ENCODE peak calls at places on chromosome 13, in eight cellular contexts. One of them, this sample, is unnamed.

GRCh38 chr13:45149964-45150363 is 29.7 kb downstream of the GTF2F2 start:
- DNase-seq in stimulated activated CD8-positive, alpha-beta memory T cell treated with anti-CD3 and anti-CD28 coated beads, Interleukin-7, amount 100 ng/mL, for 24 hours: no peak
- DNase-seq in activated T-cell treated with anti-CD3 and anti-CD28 coated beads, Interleukin-2, amount 50 U/mL, for 72 hours: no peak
- DNase-seq in iris pigment epithelial cell: peak
- DNase-seq in mesendoderm: no peak
- DNase-seq in WERI-Rb-1: no peak
- DNase-seq in activated CD4-positive, alpha-beta T cell treated with anti-CD3 and anti-CD28 coated beads, Interleukin-2, amount 50 U/mL, for 1 hour: no peak
- DNase-seq in WTC11: no peak
- DNase-seq in this sample: no peak

GRCh38 chr13:29924951-29925350 is 74.5 kb upstream of the UBL3 start:
- DNase-seq in WTC11: no peak
- DNase-seq in activated CD4-positive, alpha-beta T cell treated with anti-CD3 and anti-CD28 coated beads, Interleukin-2, amount 50 U/mL, for 1 hour: no peak
- DNase-seq in iris pigment epithelial cell: no peak
- DNase-seq in stimulated activated CD8-positive, alpha-beta memory T cell treated with anti-CD3 and anti-CD28 coated beads, Interleukin-7, amount 100 ng/mL, for 24 hours: no peak
- DNase-seq in mesendoderm: no peak
- DNase-seq in WERI-Rb-1: no peak
- DNase-seq in activated T-cell treated with anti-CD3 and anti-CD28 coated beads, Interleukin-2, amount 50 U/mL, for 72 hours: no peak
- DNase-seq in this sample: no peak

GRCh38 chr13:76020421-76020955 is 384.4 kb downstream of the LMO7 start:
- DNase-seq in stimulated activated CD8-positive, alpha-beta memory T cell treated with anti-CD3 and anti-CD28 coated beads, Interleukin-7, amount 100 ng/mL, for 24 hours: no peak
- DNase-seq in WERI-Rb-1: no peak
- DNase-seq in activated T-cell treated with anti-CD3 and anti-CD28 coated beads, Interleukin-2, amount 50 U/mL, for 72 hours: no peak
- DNase-seq in mesendoderm: no peak
- DNase-seq in iris pigment epithelial cell: no peak
- DNase-seq in WTC11: no peak
- DNase-seq in activated CD4-positive, alpha-beta T cell treated with anti-CD3 and anti-CD28 coated beads, Interleukin-2, amount 50 U/mL, for 1 hour: no peak
- DNase-seq in this sample: no peak

GRCh38 chr13:105518086-105518485 is 1017.4 kb downstream of the EFNB2 start:
- DNase-seq in stimulated activated CD8-positive, alpha-beta memory T cell treated with anti-CD3 and anti-CD28 coated beads, Interleukin-7, amount 100 ng/mL, for 24 hours: no peak
- DNase-seq in mesendoderm: no peak
- DNase-seq in iris pigment epithelial cell: peak
- DNase-seq in WERI-Rb-1: no peak
- DNase-seq in activated T-cell treated with anti-CD3 and anti-CD28 coated beads, Interleukin-2, amount 50 U/mL, for 72 hours: no peak
- DNase-seq in WTC11: no peak
- DNase-seq in activated CD4-positive, alpha-beta T cell treated with anti-CD3 and anti-CD28 coated beads, Interleukin-2, amount 50 U/mL, for 1 hour: no peak
- DNase-seq in this sample: peak

GRCh38 chr13:105084931-105085330 is 1450.5 kb downstream of the EFNB2 start:
- DNase-seq in activated CD4-positive, alpha-beta T cell treated with anti-CD3 and anti-CD28 coated beads, Interleukin-2, amount 50 U/mL, for 1 hour: no peak
- DNase-seq in WERI-Rb-1: no peak
- DNase-seq in iris pigment epithelial cell: no peak
- DNase-seq in activated T-cell treated with anti-CD3 and anti-CD28 coated beads, Interleukin-2, amount 50 U/mL, for 72 hours: no peak
- DNase-seq in WTC11: no peak
- DNase-seq in mesendoderm: peak
- DNase-seq in stimulated activated CD8-positive, alpha-beta memory T cell treated with anti-CD3 and anti-CD28 coated beads, Interleukin-7, amount 100 ng/mL, for 24 hours: no peak
- DNase-seq in this sample: no peak

GRCh38 chr13:114110091-114110829 is 22.2 kb downstream of the RASA3 start:
- DNase-seq in WERI-Rb-1: peak
- DNase-seq in activated CD4-positive, alpha-beta T cell treated with anti-CD3 and anti-CD28 coated beads, Interleukin-2, amount 50 U/mL, for 1 hour: peak
- DNase-seq in WTC11: peak
- DNase-seq in mesendoderm: peak
- DNase-seq in activated T-cell treated with anti-CD3 and anti-CD28 coated beads, Interleukin-2, amount 50 U/mL, for 72 hours: peak
- DNase-seq in iris pigment epithelial cell: no peak
- DNase-seq in stimulated activated CD8-positive, alpha-beta memory T cell treated with anti-CD3 and anti-CD28 coated beads, Interleukin-7, amount 100 ng/mL, for 24 hours: no peak
- DNase-seq in this sample: no peak

GRCh38 chr13:38730332-38730731 is 43.5 kb downstream of the FREM2 start:
- DNase-seq in WTC11: no peak
- DNase-seq in activated CD4-positive, alpha-beta T cell treated with anti-CD3 and anti-CD28 coated beads, Interleukin-2, amount 50 U/mL, for 1 hour: no peak
- DNase-seq in WERI-Rb-1: no peak
- DNase-seq in iris pigment epithelial cell: no peak
- DNase-seq in activated T-cell treated with anti-CD3 and anti-CD28 coated beads, Interleukin-2, amount 50 U/mL, for 72 hours: no peak
- DNase-seq in stimulated activated CD8-positive, alpha-beta memory T cell treated with anti-CD3 and anti-CD28 coated beads, Interleukin-7, amount 100 ng/mL, for 24 hours: no peak
- DNase-seq in mesendoderm: no peak
- DNase-seq in this sample: no peak

GRCh38 chr13:47853236-47853635 is 147.8 kb downstream of the SUCLA2 start:
- DNase-seq in activated T-cell treated with anti-CD3 and anti-CD28 coated beads, Interleukin-2, amount 50 U/mL, for 72 hours: no peak
- DNase-seq in mesendoderm: no peak
- DNase-seq in WERI-Rb-1: no peak
- DNase-seq in iris pigment epithelial cell: peak
- DNase-seq in WTC11: no peak
- DNase-seq in stimulated activated CD8-positive, alpha-beta memory T cell treated with anti-CD3 and anti-CD28 coated beads, Interleukin-7, amount 100 ng/mL, for 24 hours: no peak
- DNase-seq in activated CD4-positive, alpha-beta T cell treated with anti-CD3 and anti-CD28 coated beads, Interleukin-2, amount 50 U/mL, for 1 hour: no peak
- DNase-seq in this sample: peak

GRCh38 chr13:59178344-59178743 is 985.4 kb downstream of the DIAPH3 start:
- DNase-seq in WERI-Rb-1: no peak
- DNase-seq in WTC11: no peak
- DNase-seq in activated T-cell treated with anti-CD3 and anti-CD28 coated beads, Interleukin-2, amount 50 U/mL, for 72 hours: no peak
- DNase-seq in stimulated activated CD8-positive, alpha-beta memory T cell treated with anti-CD3 and anti-CD28 coated beads, Interleukin-7, amount 100 ng/mL, for 24 hours: no peak
- DNase-seq in mesendoderm: peak
- DNase-seq in iris pigment epithelial cell: peak
- DNase-seq in activated CD4-positive, alpha-beta T cell treated with anti-CD3 and anti-CD28 coated beads, Interleukin-2, amount 50 U/mL, for 1 hour: no peak
- DNase-seq in this sample: peak

GRCh38 chr13:29706923-29707322 is 111.4 kb upstream of the SLC7A1 start:
- DNase-seq in stimulated activated CD8-positive, alpha-beta memory T cell treated with anti-CD3 and anti-CD28 coated beads, Interleukin-7, amount 100 ng/mL, for 24 hours: no peak
- DNase-seq in activated T-cell treated with anti-CD3 and anti-CD28 coated beads, Interleukin-2, amount 50 U/mL, for 72 hours: no peak
- DNase-seq in activated CD4-positive, alpha-beta T cell treated with anti-CD3 and anti-CD28 coated beads, Interleukin-2, amount 50 U/mL, for 1 hour: no peak
- DNase-seq in mesendoderm: no peak
- DNase-seq in WTC11: no peak
- DNase-seq in WERI-Rb-1: no peak
- DNase-seq in iris pigment epithelial cell: no peak
- DNase-seq in this sample: no peak

GRCh38 chr13:38582133-38582532 is 104.7 kb upstream of the FREM2 start:
- DNase-seq in stimulated activated CD8-positive, alpha-beta memory T cell treated with anti-CD3 and anti-CD28 coated beads, Interleukin-7, amount 100 ng/mL, for 24 hours: no peak
- DNase-seq in WTC11: no peak
- DNase-seq in WERI-Rb-1: peak
- DNase-seq in activated T-cell treated with anti-CD3 and anti-CD28 coated beads, Interleukin-2, amount 50 U/mL, for 72 hours: no peak
- DNase-seq in mesendoderm: peak
- DNase-seq in activated CD4-positive, alpha-beta T cell treated with anti-CD3 and anti-CD28 coated beads, Interleukin-2, amount 50 U/mL, for 1 hour: no peak
- DNase-seq in iris pigment epithelial cell: peak
- DNase-seq in this sample: peak

GRCh38 chr13:81639984-81640582 is 1299.2 kb upstream of the SPRY2 start:
- DNase-seq in stimulated activated CD8-positive, alpha-beta memory T cell treated with anti-CD3 and anti-CD28 coated beads, Interleukin-7, amount 100 ng/mL, for 24 hours: no peak
- DNase-seq in WERI-Rb-1: peak
- DNase-seq in WTC11: peak
- DNase-seq in activated CD4-positive, alpha-beta T cell treated with anti-CD3 and anti-CD28 coated beads, Interleukin-2, amount 50 U/mL, for 1 hour: no peak
- DNase-seq in iris pigment epithelial cell: peak
- DNase-seq in activated T-cell treated with anti-CD3 and anti-CD28 coated beads, Interleukin-2, amount 50 U/mL, for 72 hours: no peak
- DNase-seq in mesendoderm: no peak
- DNase-seq in this sample: no peak

GRCh38 chr13:75800545-75800944 is 164.4 kb downstream of the LMO7 start:
- DNase-seq in mesendoderm: peak
- DNase-seq in activated CD4-positive, alpha-beta T cell treated with anti-CD3 and anti-CD28 coated beads, Interleukin-2, amount 50 U/mL, for 1 hour: no peak
- DNase-seq in activated T-cell treated with anti-CD3 and anti-CD28 coated beads, Interleukin-2, amount 50 U/mL, for 72 hours: no peak
- DNase-seq in iris pigment epithelial cell: no peak
- DNase-seq in WTC11: no peak
- DNase-seq in WERI-Rb-1: no peak
- DNase-seq in stimulated activated CD8-positive, alpha-beta memory T cell treated with anti-CD3 and anti-CD28 coated beads, Interleukin-7, amount 100 ng/mL, for 24 hours: no peak
- DNase-seq in this sample: peak

GRCh38 chr13:38045278-38046048 is 175.9 kb upstream of the TRPC4 start:
- DNase-seq in iris pigment epithelial cell: peak
- DNase-seq in stimulated activated CD8-positive, alpha-beta memory T cell treated with anti-CD3 and anti-CD28 coated beads, Interleukin-7, amount 100 ng/mL, for 24 hours: no peak
- DNase-seq in activated T-cell treated with anti-CD3 and anti-CD28 coated beads, Interleukin-2, amount 50 U/mL, for 72 hours: no peak
- DNase-seq in mesendoderm: peak
- DNase-seq in activated CD4-positive, alpha-beta T cell treated with anti-CD3 and anti-CD28 coated beads, Interleukin-2, amount 50 U/mL, for 1 hour: no peak
- DNase-seq in WERI-Rb-1: peak
- DNase-seq in WTC11: no peak
- DNase-seq in this sample: peak

GRCh38 chr13:102680842-102681725 is 13.8 kb downstream of the METTL21C start:
- DNase-seq in activated T-cell treated with anti-CD3 and anti-CD28 coated beads, Interleukin-2, amount 50 U/mL, for 72 hours: no peak
- DNase-seq in stimulated activated CD8-positive, alpha-beta memory T cell treated with anti-CD3 and anti-CD28 coated beads, Interleukin-7, amount 100 ng/mL, for 24 hours: no peak
- DNase-seq in iris pigment epithelial cell: peak
- DNase-seq in WTC11: no peak
- DNase-seq in activated CD4-positive, alpha-beta T cell treated with anti-CD3 and anti-CD28 coated beads, Interleukin-2, amount 50 U/mL, for 1 hour: no peak
- DNase-seq in mesendoderm: no peak
- DNase-seq in WERI-Rb-1: no peak
- DNase-seq in this sample: peak

GRCh38 chr13:76944457-76944856 is 3.9 kb upstream of the ACOD1 start:
- DNase-seq in mesendoderm: no peak
- DNase-seq in WTC11: no peak
- DNase-seq in stimulated activated CD8-positive, alpha-beta memory T cell treated with anti-CD3 and anti-CD28 coated beads, Interleukin-7, amount 100 ng/mL, for 24 hours: no peak
- DNase-seq in activated T-cell treated with anti-CD3 and anti-CD28 coated beads, Interleukin-2, amount 50 U/mL, for 72 hours: no peak
- DNase-seq in iris pigment epithelial cell: peak
- DNase-seq in WERI-Rb-1: no peak
- DNase-seq in activated CD4-positive, alpha-beta T cell treated with anti-CD3 and anti-CD28 coated beads, Interleukin-2, amount 50 U/mL, for 1 hour: no peak
- DNase-seq in this sample: peak

GRCh38 chr13:113141591-113141950 is 16.9 kb upstream of the PROZ start:
- DNase-seq in mesendoderm: no peak
- DNase-seq in WERI-Rb-1: peak
- DNase-seq in activated CD4-positive, alpha-beta T cell treated with anti-CD3 and anti-CD28 coated beads, Interleukin-2, amount 50 U/mL, for 1 hour: no peak
- DNase-seq in stimulated activated CD8-positive, alpha-beta memory T cell treated with anti-CD3 and anti-CD28 coated beads, Interleukin-7, amount 100 ng/mL, for 24 hours: no peak
- DNase-seq in activated T-cell treated with anti-CD3 and anti-CD28 coated beads, Interleukin-2, amount 50 U/mL, for 72 hours: no peak
- DNase-seq in WTC11: no peak
- DNase-seq in iris pigment epithelial cell: no peak
- DNase-seq in this sample: no peak

GRCh38 chr13:27917121-27917947 is 2.5 kb upstream of the PDX1 start:
- DNase-seq in stimulated activated CD8-positive, alpha-beta memory T cell treated with anti-CD3 and anti-CD28 coated beads, Interleukin-7, amount 100 ng/mL, for 24 hours: no peak
- DNase-seq in WTC11: peak
- DNase-seq in activated T-cell treated with anti-CD3 and anti-CD28 coated beads, Interleukin-2, amount 50 U/mL, for 72 hours: peak
- DNase-seq in iris pigment epithelial cell: no peak
- DNase-seq in mesendoderm: no peak
- DNase-seq in WERI-Rb-1: no peak
- DNase-seq in activated CD4-positive, alpha-beta T cell treated with anti-CD3 and anti-CD28 coated beads, Interleukin-2, amount 50 U/mL, for 1 hour: no peak
- DNase-seq in this sample: no peak

GRCh38 chr13:114235697-114236096 is 1.0 kb downstream of the CDC16 start:
- DNase-seq in stimulated activated CD8-positive, alpha-beta memory T cell treated with anti-CD3 and anti-CD28 coated beads, Interleukin-7, amount 100 ng/mL, for 24 hours: no peak
- DNase-seq in mesendoderm: no peak
- DNase-seq in iris pigment epithelial cell: no peak
- DNase-seq in WERI-Rb-1: no peak
- DNase-seq in activated CD4-positive, alpha-beta T cell treated with anti-CD3 and anti-CD28 coated beads, Interleukin-2, amount 50 U/mL, for 1 hour: no peak
- DNase-seq in activated T-cell treated with anti-CD3 and anti-CD28 coated beads, Interleukin-2, amount 50 U/mL, for 72 hours: no peak
- DNase-seq in WTC11: no peak
- DNase-seq in this sample: no peak

GRCh38 chr13:112820318-112820717 is 130.5 kb downstream of the ATP11A start:
- DNase-seq in iris pigment epithelial cell: no peak
- DNase-seq in stimulated activated CD8-positive, alpha-beta memory T cell treated with anti-CD3 and anti-CD28 coated beads, Interleukin-7, amount 100 ng/mL, for 24 hours: no peak
- DNase-seq in activated T-cell treated with anti-CD3 and anti-CD28 coated beads, Interleukin-2, amount 50 U/mL, for 72 hours: no peak
- DNase-seq in mesendoderm: no peak
- DNase-seq in WTC11: peak
- DNase-seq in activated CD4-positive, alpha-beta T cell treated with anti-CD3 and anti-CD28 coated beads, Interleukin-2, amount 50 U/mL, for 1 hour: no peak
- DNase-seq in WERI-Rb-1: peak
- DNase-seq in this sample: no peak

GRCh38 chr13:91468301-91468700 is 69.9 kb downstream of the GPC5 start:
- DNase-seq in mesendoderm: peak
- DNase-seq in activated CD4-positive, alpha-beta T cell treated with anti-CD3 and anti-CD28 coated beads, Interleukin-2, amount 50 U/mL, for 1 hour: no peak
- DNase-seq in stimulated activated CD8-positive, alpha-beta memory T cell treated with anti-CD3 and anti-CD28 coated beads, Interleukin-7, amount 100 ng/mL, for 24 hours: no peak
- DNase-seq in WTC11: no peak
- DNase-seq in WERI-Rb-1: no peak
- DNase-seq in activated T-cell treated with anti-CD3 and anti-CD28 coated beads, Interleukin-2, amount 50 U/mL, for 72 hours: no peak
- DNase-seq in iris pigment epithelial cell: peak
- DNase-seq in this sample: no peak

GRCh38 chr13:49731766-49732165 is 40.5 kb upstream of the EBPL start:
- DNase-seq in WTC11: no peak
- DNase-seq in iris pigment epithelial cell: peak
- DNase-seq in stimulated activated CD8-positive, alpha-beta memory T cell treated with anti-CD3 and anti-CD28 coated beads, Interleukin-7, amount 100 ng/mL, for 24 hours: no peak
- DNase-seq in mesendoderm: no peak
- DNase-seq in activated T-cell treated with anti-CD3 and anti-CD28 coated beads, Interleukin-2, amount 50 U/mL, for 72 hours: no peak
- DNase-seq in WERI-Rb-1: no peak
- DNase-seq in activated CD4-positive, alpha-beta T cell treated with anti-CD3 and anti-CD28 coated beads, Interleukin-2, amount 50 U/mL, for 1 hour: no peak
- DNase-seq in this sample: peak

GRCh38 chr13:98525852-98526512 is 50.9 kb downstream of the STK24 start:
- DNase-seq in stimulated activated CD8-positive, alpha-beta memory T cell treated with anti-CD3 and anti-CD28 coated beads, Interleukin-7, amount 100 ng/mL, for 24 hours: no peak
- DNase-seq in WERI-Rb-1: no peak
- DNase-seq in activated T-cell treated with anti-CD3 and anti-CD28 coated beads, Interleukin-2, amount 50 U/mL, for 72 hours: no peak
- DNase-seq in activated CD4-positive, alpha-beta T cell treated with anti-CD3 and anti-CD28 coated beads, Interleukin-2, amount 50 U/mL, for 1 hour: no peak
- DNase-seq in WTC11: no peak
- DNase-seq in mesendoderm: no peak
- DNase-seq in iris pigment epithelial cell: no peak
- DNase-seq in this sample: no peak

GRCh38 chr13:93767917-93768422 is 541.4 kb downstream of the GPC6 start:
- DNase-seq in iris pigment epithelial cell: no peak
- DNase-seq in activated T-cell treated with anti-CD3 and anti-CD28 coated beads, Interleukin-2, amount 50 U/mL, for 72 hours: no peak
- DNase-seq in WTC11: no peak
- DNase-seq in WERI-Rb-1: no peak
- DNase-seq in activated CD4-positive, alpha-beta T cell treated with anti-CD3 and anti-CD28 coated beads, Interleukin-2, amount 50 U/mL, for 1 hour: no peak
- DNase-seq in mesendoderm: no peak
- DNase-seq in stimulated activated CD8-positive, alpha-beta memory T cell treated with anti-CD3 and anti-CD28 coated beads, Interleukin-7, amount 100 ng/mL, for 24 hours: no peak
- DNase-seq in this sample: no peak

GRCh38 chr13:31198524-31198923 is 1.3 kb upstream of the B3GLCT start:
- DNase-seq in mesendoderm: no peak
- DNase-seq in stimulated activated CD8-positive, alpha-beta memory T cell treated with anti-CD3 and anti-CD28 coated beads, Interleukin-7, amount 100 ng/mL, for 24 hours: no peak
- DNase-seq in WTC11: no peak
- DNase-seq in activated T-cell treated with anti-CD3 and anti-CD28 coated beads, Interleukin-2, amount 50 U/mL, for 72 hours: no peak
- DNase-seq in activated CD4-positive, alpha-beta T cell treated with anti-CD3 and anti-CD28 coated beads, Interleukin-2, amount 50 U/mL, for 1 hour: no peak
- DNase-seq in WERI-Rb-1: no peak
- DNase-seq in iris pigment epithelial cell: no peak
- DNase-seq in this sample: no peak